ENCODE peak calls at places on chromosomes 7 and 10, in ten cellular contexts. N, E, K, T, V, U, D, M, Z and L are unnamed samples.

GRCh38 chr7:99406557-99406956 is 1.8 kb downstream of the PDAP1 start:
- DNase-seq in Z (no peak), N (no peak), K (no peak), E (no peak), T (no peak), D (no peak), M (no peak), V (no peak), U (no peak), L (no peak)

GRCh38 chr10:74118794-74119193 is 31.8 kb downstream of the AP3M1 start:
- DNase-seq in D (no peak), M (no peak), N (no peak), E (no peak), U (no peak), Z (no peak), T (no peak), V (no peak), K (no peak), L (no peak)

GRCh38 chr10:79400567-79401004 is 44.8 kb downstream of the ZCCHC24 start:
- DNase-seq in M (peak; percentile 71), U (no peak), E (peak; percentile 64), T (no peak), Z (peak; percentile 64), D (peak; percentile 60), K (peak; percentile 52), N (peak; percentile 19), V (peak; percentile 46), L (peak; percentile 37)

GRCh38 chr7:122046402-122046801 is 97.6 kb downstream of the AASS start:
- DNase-seq in U (no peak), Z (no peak), E (no peak), N (no peak), K (no peak), M (no peak), T (no peak), V (no peak), D (no peak), L (no peak)

GRCh38 chr7:139749545-139749944 is 28.3 kb downstream of the HIPK2 start:
- DNase-seq in E (no peak), M (no peak), N (no peak), K (no peak), D (no peak), Z (no peak), U (no peak), V (no peak), T (no peak), L (no peak)

GRCh38 chr7:108618056-108618455 is 48.4 kb downstream of the DNAJB9 start:
- DNase-seq in T (no peak), D (no peak), K (no peak), E (no peak), Z (no peak), U (no peak), N (no peak), M (no peak), V (no peak), L (no peak)

GRCh38 chr10:6050801-6051445 is 11.2 kb downstream of the IL2RA start:
- DNase-seq in N (peak; percentile 72), V (peak; percentile 89), E (peak; percentile 55), U (no peak), D (peak; percentile 32), M (no peak), Z (no peak), K (peak; percentile 89), T (peak; percentile 92), L (no peak)

GRCh38 chr10:110803830-110804338 is 67.8 kb upstream of the PDCD4 start:
- DNase-seq in K (peak; percentile 38), M (peak; percentile 48), T (no peak), U (no peak), N (no peak), E (peak; percentile 35), Z (peak; percentile 75), V (peak; percentile 58), D (peak; percentile 63), L (no peak)

GRCh38 chr10:131310054-131310903 is 1.2 kb downstream of the TCERG1L start:
- DNase-seq in E (no peak), Z (no peak), M (no peak), D (no peak), K (no peak), V (no peak), N (no peak), U (no peak), T (no peak), L (no peak)
- TF ChIP-seq CTCF in E (no peak), Z (peak; percentile 55), M (no peak), D (peak; percentile 28), K (no peak), V (no peak), N (peak; percentile 11), U (no peak), T (no peak), L (peak; percentile 60)

GRCh38 chr10:76649271-76649670 is 988.3 kb downstream of the KCNMA1 start:
- DNase-seq in E (no peak), M (no peak), V (no peak), U (no peak), T (no peak), D (no peak), N (no peak), Z (no peak), K (no peak), L (no peak)

GRCh38 chr10:76643465-76643864 is 994.1 kb downstream of the KCNMA1 start:
- DNase-seq in E (no peak), T (no peak), N (no peak), Z (peak; percentile 6), K (no peak), M (no peak), D (no peak), U (no peak), V (no peak), L (no peak)

GRCh38 chr10:76644481-76644880 is 993.1 kb downstream of the KCNMA1 start:
- DNase-seq in T (no peak), N (no peak), Z (no peak), D (no peak), M (no peak), V (no peak), U (no peak), E (no peak), K (no peak), L (no peak)

GRCh38 chr10:76649723-76650127 is 987.9 kb downstream of the KCNMA1 start:
- DNase-seq in V (no peak), M (no peak), U (no peak), K (no peak), Z (no peak), D (no peak), E (no peak), N (no peak), T (no peak), L (no peak)

GRCh38 chr10:76647276-76647675 is 990.3 kb downstream of the KCNMA1 start:
- DNase-seq in U (no peak), K (no peak), D (no peak), Z (no peak), T (no peak), E (no peak), N (no peak), V (no peak), M (no peak), L (no peak)
- TF ChIP-seq CTCF in U (no peak), K (no peak), D (no peak), Z (no peak), T (no peak), E (no peak), N (no peak), V (no peak), M (no peak), L (no peak)

GRCh38 chr10:72329290-72330058 is 25.2 kb downstream of the DNAJB12 start:
- DNase-seq in T (no peak), U (no peak), Z (peak; percentile 40), E (no peak), N (no peak), D (peak; percentile 89), K (no peak), V (no peak), M (no peak), L (no peak)

GRCh38 chr10:72330059-72330426 is 24.7 kb downstream of the DNAJB12 start:
- DNase-seq in U (no peak), E (no peak), N (no peak), Z (no peak), T (no peak), M (no peak), D (no peak), V (no peak), K (no peak), L (no peak)

GRCh38 chr10:72331575-72332422 is 22.9 kb downstream of the DNAJB12 start:
- DNase-seq in D (peak; percentile 95), V (peak; percentile 96), M (peak; percentile 81), K (peak; percentile 17), T (peak; percentile 95), U (peak; percentile 43), N (peak; percentile 77), Z (peak; percentile 94), E (peak; percentile 83), L (peak; percentile 47)

GRCh38 chr10:72328829-72329204 is 25.9 kb downstream of the DNAJB12 start:
- DNase-seq in D (no peak), E (no peak), Z (no peak), T (no peak), K (no peak), V (no peak), N (no peak), M (no peak), U (no peak), L (no peak)

DNA sequence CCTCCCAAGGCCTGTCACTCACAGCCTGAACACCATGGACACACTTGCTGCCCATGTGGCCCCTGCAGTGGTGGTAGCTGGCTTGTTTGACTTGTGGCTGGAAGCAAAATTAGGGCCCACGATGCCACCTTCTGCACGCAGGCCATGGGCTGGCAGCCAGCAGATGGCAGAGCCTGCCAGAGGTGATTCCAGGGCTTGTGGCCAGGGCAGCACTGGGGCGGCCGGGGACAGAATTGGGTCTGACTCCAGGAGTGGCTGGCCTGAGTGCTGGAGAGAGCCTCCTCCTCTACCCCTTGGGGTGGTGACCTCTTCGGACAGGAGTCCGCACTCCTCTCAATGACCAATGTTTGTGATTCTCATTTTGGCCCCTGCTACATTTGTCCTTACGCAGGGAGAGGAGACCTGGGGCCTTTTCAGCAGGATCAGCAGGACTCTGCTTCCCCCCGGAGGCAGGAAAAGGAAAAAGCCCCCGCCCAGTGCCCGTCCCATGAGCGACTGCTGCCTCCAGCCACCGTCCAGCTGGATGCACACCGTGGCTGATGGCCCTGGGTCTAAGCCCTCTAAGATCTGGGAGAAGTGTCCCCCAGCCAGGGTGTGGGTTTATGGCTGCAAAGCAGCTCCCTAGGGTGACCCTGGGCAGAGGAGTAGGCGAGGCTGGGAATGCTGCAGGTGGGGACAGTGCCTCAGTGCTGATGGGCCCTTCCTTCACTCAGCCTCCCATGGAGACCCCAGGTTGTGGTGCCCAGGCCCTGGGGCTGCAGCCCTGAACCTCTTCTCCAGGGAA is 26.5 kb downstream of the DNAJB12 start:
- DNase-seq in K (no peak), E (peak; percentile 79), D (peak; percentile 77), U (no peak), T (peak; percentile 92), V (no peak), N (no peak), M (peak; percentile 78), Z (peak; percentile 82), L (no peak)
- TF ChIP-seq CTCF in K (peak; percentile 46), E (peak; percentile 71), D (peak; percentile 52), U (peak; percentile 58), T (peak; percentile 69), V (no peak), N (peak; percentile 53), M (peak; percentile 43), Z (peak; percentile 67), L (peak; percentile 67)

DNA sequence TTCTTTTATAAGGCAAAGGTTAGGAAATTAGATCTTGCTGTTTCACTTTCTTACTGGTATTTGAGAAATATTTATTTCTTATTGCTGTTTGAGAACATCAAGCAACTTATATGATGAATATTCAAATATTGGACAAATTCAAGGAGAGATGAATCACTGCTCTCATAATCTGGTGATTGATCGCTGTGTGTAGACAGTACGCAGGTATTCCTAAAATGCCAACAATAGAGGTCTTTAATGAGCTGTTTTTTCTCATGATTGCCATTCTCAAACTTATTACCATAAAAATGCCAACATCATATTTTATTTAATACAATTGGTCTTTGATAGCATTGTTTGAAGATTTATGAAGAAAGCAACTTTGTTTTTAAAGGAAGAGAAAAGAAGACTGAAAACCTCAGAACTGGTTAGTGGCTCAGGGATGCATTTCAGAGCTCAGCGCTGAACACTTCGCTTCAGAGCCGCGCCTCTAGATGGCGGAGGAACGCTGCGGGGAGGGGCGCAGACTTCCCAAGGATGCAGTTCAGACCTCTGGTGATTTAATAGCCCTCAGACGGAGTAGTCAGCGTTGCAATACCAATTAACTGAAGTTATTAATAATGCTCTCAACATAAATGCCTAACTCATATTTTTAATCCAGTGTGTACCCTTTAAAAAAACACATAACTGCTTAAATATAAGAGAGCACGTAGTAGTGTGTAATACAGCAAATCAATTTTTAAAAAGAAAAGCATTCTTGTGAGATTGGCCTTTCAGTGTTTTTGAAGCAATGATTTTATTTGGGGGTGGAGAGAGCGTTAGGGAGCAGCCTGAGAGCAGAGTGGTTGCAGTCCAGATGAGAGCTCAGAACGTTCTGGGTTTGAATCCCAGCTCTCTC is 38.5 kb upstream of the STEAP4 start:
- DNase-seq in E (peak; percentile 53), M (peak; percentile 67), D (peak; percentile 52), Z (peak; percentile 82), U (no peak), N (no peak), V (peak; percentile 53), K (no peak), T (no peak), L (peak; percentile 30)
- TF ChIP-seq CTCF in E (peak; percentile 37), M (no peak), D (peak; percentile 55), Z (peak; percentile 77), U (no peak), N (no peak), V (no peak), K (no peak), T (peak; percentile 28), L (peak; percentile 77)